ENCODE peak calls at places on chromosome 17, in four cellular contexts. One of them, this sample, is unnamed.

GRCh38 chr17:46751425-46751824 is 67.1 kb downstream of the WNT3 start:
- DNase-seq in A549: no peak
- DNase-seq in stomach: no peak
- DNase-seq in erythroblast: no peak
- DNase-seq in this sample: no peak

GRCh38 chr17:10072556-10072955 is 125.8 kb downstream of the GAS7 start:
- DNase-seq in stomach: no peak
- DNase-seq in A549: no peak
- DNase-seq in erythroblast: no peak
- DNase-seq in this sample: no peak

GRCh38 chr17:3977387-3977786 is 13.2 kb upstream of the ATP2A3 start:
- DNase-seq in stomach: no peak
- DNase-seq in A549: no peak
- DNase-seq in erythroblast: no peak
- DNase-seq in this sample: no peak

GRCh38 chr17:59357219-59357699 is 25.8 kb downstream of the YPEL2 start:
- DNase-seq in erythroblast: no peak
- DNase-seq in stomach: no peak
- DNase-seq in A549: no peak
- DNase-seq in this sample: no peak

GRCh38 chr17:70314506-70314905 is 145.2 kb downstream of the KCNJ2 start:
- DNase-seq in stomach: no peak
- DNase-seq in erythroblast: no peak
- DNase-seq in A549: no peak
- DNase-seq in this sample: no peak

GRCh38 chr17:79728169-79728907 is 2.4 kb upstream of the ENPP7 start:
- DNase-seq in erythroblast: peak
- DNase-seq in A549: peak
- DNase-seq in stomach: peak
- DNase-seq in this sample: peak

GRCh38 chr17:33127706-33128105 is 136.1 kb downstream of the SPACA3 start:
- DNase-seq in A549: no peak
- DNase-seq in erythroblast: no peak
- DNase-seq in stomach: no peak
- DNase-seq in this sample: no peak

GRCh38 chr17:233473-233941 is 52.1 kb upstream of the DOC2B start:
- DNase-seq in stomach: peak
- DNase-seq in erythroblast: no peak
- DNase-seq in A549: no peak
- DNase-seq in this sample: no peak

GRCh38 chr17:74472890-74473289 is 6.5 kb downstream of the CD300A start:
- DNase-seq in A549: no peak
- DNase-seq in stomach: no peak
- DNase-seq in erythroblast: no peak
- DNase-seq in this sample: no peak

GRCh38 chr17:61583242-61583641 is 7.8 kb downstream of the NACA2 start:
- DNase-seq in A549: peak
- DNase-seq in stomach: no peak
- DNase-seq in erythroblast: peak
- DNase-seq in this sample: peak

GRCh38 chr17:66965801-66966528 is 1.5 kb downstream of the CACNG4 start:
- DNase-seq in erythroblast: no peak
- DNase-seq in A549: no peak
- DNase-seq in stomach: no peak
- DNase-seq in this sample: no peak

GRCh38 chr17:13465678-13466077 is 136.1 kb downstream of the HS3ST3A1 start:
- DNase-seq in stomach: no peak
- DNase-seq in erythroblast: no peak
- DNase-seq in A549: no peak
- DNase-seq in this sample: no peak

GRCh38 chr17:35588196-35588920 is 1.2 kb downstream of the AP2B1 start:
- DNase-seq in A549: peak
- DNase-seq in stomach: no peak
- DNase-seq in erythroblast: peak
- DNase-seq in this sample: peak

GRCh38 chr17:8859804-8860430 is 7.6 kb downstream of the PIK3R6 start:
- DNase-seq in A549: no peak
- DNase-seq in stomach: no peak
- DNase-seq in erythroblast: no peak
- DNase-seq in this sample: no peak

GRCh38 chr17:1376061-1376460 is 24.0 kb downstream of the YWHAE start:
- DNase-seq in stomach: no peak
- DNase-seq in erythroblast: no peak
- DNase-seq in A549: no peak
- DNase-seq in this sample: no peak

GRCh38 chr17:58121925-58122324 is 26.3 kb upstream of the OR4D1 start:
- DNase-seq in A549: peak
- DNase-seq in erythroblast: peak
- DNase-seq in stomach: no peak
- DNase-seq in this sample: peak

GRCh38 chr17:83119987-83120864 is 40.8 kb downstream of the METRNL start:
- DNase-seq in erythroblast: peak
- DNase-seq in stomach: no peak
- DNase-seq in A549: no peak
- DNase-seq in this sample: no peak

GRCh38 chr17:35373532-35373983 is at the start of gene SLFN11:
- DNase-seq in A549: peak
- DNase-seq in erythroblast: peak
- DNase-seq in stomach: peak
- DNase-seq in this sample: peak

GRCh38 chr17:80840011-80840410 is 151.6 kb upstream of the CHMP6 start:
- DNase-seq in A549: no peak
- DNase-seq in stomach: no peak
- DNase-seq in erythroblast: no peak
- DNase-seq in this sample: no peak

GRCh38 chr17:45759761-45760160 is 24.4 kb upstream of the CRHR1 start:
- DNase-seq in A549: peak
- DNase-seq in stomach: no peak
- DNase-seq in erythroblast: no peak
- DNase-seq in this sample: peak

GRCh38 chr17:32564325-32564724 is 77.5 kb downstream of the CDK5R1 start:
- DNase-seq in A549: no peak
- DNase-seq in stomach: no peak
- DNase-seq in erythroblast: no peak
- DNase-seq in this sample: no peak

GRCh38 chr17:16438557-16439302 is 23.4 kb downstream of the TRPV2 start:
- DNase-seq in stomach: peak
- DNase-seq in erythroblast: peak
- DNase-seq in A549: peak
- DNase-seq in this sample: peak
- TF ChIP-seq POLR2A in stomach: no peak
- TF ChIP-seq POLR2A in erythroblast: peak
- TF ChIP-seq POLR2A in A549: peak
- TF ChIP-seq POLR2A in this sample: peak

GRCh38 chr17:36935681-36936454 is 1.4 kb upstream of the LHX1 start:
- DNase-seq in erythroblast: no peak
- DNase-seq in stomach: no peak
- DNase-seq in A549: peak
- DNase-seq in this sample: peak
- TF ChIP-seq POLR2A in erythroblast: no peak
- TF ChIP-seq POLR2A in stomach: no peak
- TF ChIP-seq POLR2A in A549: peak
- TF ChIP-seq POLR2A in this sample: no peak

GRCh38 chr17:43591750-43592562 is 45.8 kb upstream of the ETV4 start:
- DNase-seq in stomach: peak
- DNase-seq in erythroblast: no peak
- DNase-seq in A549: no peak
- DNase-seq in this sample: peak

GRCh38 chr17:43588121-43588520 is 42.0 kb upstream of the ETV4 start:
- DNase-seq in stomach: no peak
- DNase-seq in erythroblast: no peak
- DNase-seq in A549: no peak
- DNase-seq in this sample: no peak

GRCh38 chr17:43587647-43588046 is 41.5 kb upstream of the ETV4 start:
- DNase-seq in erythroblast: no peak
- DNase-seq in stomach: no peak
- DNase-seq in A549: no peak
- DNase-seq in this sample: no peak

GRCh38 chr17:43584666-43585102 is 38.5 kb upstream of the ETV4 start:
- DNase-seq in erythroblast: no peak
- DNase-seq in stomach: no peak
- DNase-seq in A549: no peak
- DNase-seq in this sample: no peak

GRCh38 chr17:43588664-43589435 is 42.7 kb upstream of the ETV4 start:
- DNase-seq in A549: no peak
- DNase-seq in stomach: no peak
- DNase-seq in erythroblast: no peak
- DNase-seq in this sample: no peak
- TF ChIP-seq POLR2A in A549: no peak
- TF ChIP-seq POLR2A in stomach: no peak
- TF ChIP-seq POLR2A in erythroblast: no peak
- TF ChIP-seq POLR2A in this sample: no peak

GRCh38 chr17:18262111-18262510 is 1.6 kb downstream of the MIEF2 start:
- DNase-seq in erythroblast: no peak
- DNase-seq in stomach: no peak
- DNase-seq in A549: no peak
- DNase-seq in this sample: no peak

GRCh38 chr17:18261146-18261515 is 669 bp downstream of the MIEF2 start:
- DNase-seq in stomach: peak
- DNase-seq in erythroblast: peak
- DNase-seq in A549: peak
- DNase-seq in this sample: peak

GRCh38 chr17:18261659-18262058 is 1.2 kb downstream of the MIEF2 start:
- DNase-seq in A549: no peak
- DNase-seq in erythroblast: no peak
- DNase-seq in stomach: no peak
- DNase-seq in this sample: no peak

GRCh38 chr17:18259621-18260331 is 686 bp upstream of the MIEF2 start:
- DNase-seq in erythroblast: no peak
- DNase-seq in stomach: no peak
- DNase-seq in A549: no peak
- DNase-seq in this sample: peak

GRCh38 chr17:18260332-18261145 is at the start of gene MIEF2:
- DNase-seq in A549: peak
- DNase-seq in erythroblast: peak
- DNase-seq in stomach: peak
- DNase-seq in this sample: peak
- TF ChIP-seq POLR2A in A549: peak
- TF ChIP-seq POLR2A in erythroblast: peak
- TF ChIP-seq POLR2A in stomach: no peak
- TF ChIP-seq POLR2A in this sample: peak

GRCh38 chr17:40004712-40005111 is 10.5 kb upstream of the CSF3 start:
- DNase-seq in stomach: no peak
- DNase-seq in A549: no peak
- DNase-seq in erythroblast: no peak
- DNase-seq in this sample: no peak
- TF ChIP-seq POLR2A in stomach: no peak
- TF ChIP-seq POLR2A in A549: no peak
- TF ChIP-seq POLR2A in erythroblast: no peak
- TF ChIP-seq POLR2A in this sample: no peak

GRCh38 chr17:63698886-63699637 is 863 bp downstream of the LIMD2 start:
- DNase-seq in stomach: peak
- DNase-seq in erythroblast: peak
- DNase-seq in A549: no peak
- DNase-seq in this sample: no peak

GRCh38 chr17:63698381-63698885 is 1.5 kb downstream of the LIMD2 start:
- DNase-seq in erythroblast: peak
- DNase-seq in stomach: peak
- DNase-seq in A549: no peak
- DNase-seq in this sample: no peak

GRCh38 chr17:63696381-63696961 is 3.5 kb downstream of the LIMD2 start:
- DNase-seq in A549: peak
- DNase-seq in erythroblast: peak
- DNase-seq in stomach: peak
- DNase-seq in this sample: no peak

GRCh38 chr17:63695889-63696288 is 4.0 kb downstream of the LIMD2 start:
- DNase-seq in erythroblast: no peak
- DNase-seq in stomach: no peak
- DNase-seq in A549: no peak
- DNase-seq in this sample: no peak

GRCh38 chr17:63697341-63698286 is 2.3 kb downstream of the LIMD2 start:
- DNase-seq in erythroblast: peak
- DNase-seq in stomach: peak
- DNase-seq in A549: peak
- DNase-seq in this sample: peak
- TF ChIP-seq POLR2A in erythroblast: no peak
- TF ChIP-seq POLR2A in stomach: no peak
- TF ChIP-seq POLR2A in A549: no peak
- TF ChIP-seq POLR2A in this sample: no peak

GRCh38 chr17:7435676-7436555 is 681 bp downstream of the TMEM102 start:
- DNase-seq in erythroblast: peak
- DNase-seq in A549: peak
- DNase-seq in stomach: peak
- DNase-seq in this sample: no peak
- TF ChIP-seq POLR2A in erythroblast: peak
- TF ChIP-seq POLR2A in A549: no peak
- TF ChIP-seq POLR2A in stomach: no peak
- TF ChIP-seq POLR2A in this sample: no peak

DNA sequence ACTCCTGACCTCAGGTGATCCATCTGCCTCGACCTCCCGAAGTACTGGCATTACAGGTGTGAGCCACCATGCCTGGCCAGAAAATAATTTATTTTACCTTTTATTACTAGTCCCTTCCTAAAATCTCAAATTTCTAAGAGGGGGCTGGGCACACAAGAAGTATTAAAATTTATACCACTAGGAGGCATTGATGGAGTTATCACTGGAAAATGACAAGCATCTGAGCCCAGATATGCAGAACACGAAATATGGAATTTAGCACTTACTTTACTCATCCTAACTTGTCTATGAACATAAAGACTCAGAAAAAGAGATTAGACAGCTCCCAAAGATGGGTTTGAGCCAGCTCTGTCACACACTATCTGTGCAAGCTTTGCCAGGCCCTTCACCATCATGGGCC is 46.4 kb downstream of the STAT5A start:
- DNase-seq in A549: no peak
- DNase-seq in erythroblast: no peak
- DNase-seq in stomach: no peak
- DNase-seq in this sample: no peak
- TF ChIP-seq POLR2A in A549: no peak
- TF ChIP-seq POLR2A in erythroblast: no peak
- TF ChIP-seq POLR2A in stomach: no peak
- TF ChIP-seq POLR2A in this sample: no peak

GRCh38 chr17:42248351-42249179 is 27.6 kb downstream of the STAT5B start:
- DNase-seq in stomach: peak
- DNase-seq in A549: no peak
- DNase-seq in erythroblast: peak
- DNase-seq in this sample: no peak
- TF ChIP-seq POLR2A in stomach: no peak
- TF ChIP-seq POLR2A in A549: no peak
- TF ChIP-seq POLR2A in erythroblast: peak
- TF ChIP-seq POLR2A in this sample: peak

GRCh38 chr17:28896884-28897768 is at the start of gene FLOT2:
- DNase-seq in stomach: peak
- DNase-seq in erythroblast: peak
- DNase-seq in A549: peak
- DNase-seq in this sample: peak
- TF ChIP-seq POLR2A in stomach: no peak
- TF ChIP-seq POLR2A in erythroblast: peak
- TF ChIP-seq POLR2A in A549: peak
- TF ChIP-seq POLR2A in this sample: peak